ENCODE peak calls at places on chromosomes 6 and 20, in four cellular contexts. One of them, this sample, is unnamed. For H3K36me3, the result is how much of the 10 kb centered on the place peaks cover.

GRCh38 chr20:19211661-19212523 is 550 bp upstream of the SLC24A3 start:
- DNase-seq in pancreas: no peak
- DNase-seq in keratinocyte: no peak
- DNase-seq in uterus: peak
- DNase-seq in this sample: no peak

GRCh38 chr20:52490715-52491430 is 299.3 kb upstream of the ZFP64 start:
- DNase-seq in uterus: no peak
- DNase-seq in pancreas: no peak
- DNase-seq in keratinocyte: peak
- DNase-seq in this sample: no peak

GRCh38 chr20:22582960-22583772 is 1.2 kb downstream of the FOXA2 start:
- DNase-seq in keratinocyte: no peak
- DNase-seq in pancreas: peak
- DNase-seq in uterus: no peak
- DNase-seq in this sample: no peak

GRCh38 chr20:21096321-21097043 is 9.7 kb downstream of the LINC00237 start:
- DNase-seq in keratinocyte: no peak
- DNase-seq in pancreas: no peak
- DNase-seq in uterus: no peak
- DNase-seq in this sample: no peak

GRCh38 chr20:25984933-25985332 is 288.3 kb upstream of the ZNF337 start:
- DNase-seq in keratinocyte: no peak
- DNase-seq in pancreas: peak
- DNase-seq in uterus: peak
- DNase-seq in this sample: peak

GRCh38 chr6:135534773-135535380 is 37.3 kb upstream of the AHI1 start:
- DNase-seq in keratinocyte: no peak
- DNase-seq in pancreas: no peak
- DNase-seq in uterus: no peak
- DNase-seq in this sample: no peak

GRCh38 chr20:45372646-45373352 is 5.3 kb downstream of the TP53TG5 start:
- DNase-seq in uterus: peak
- DNase-seq in keratinocyte: no peak
- DNase-seq in pancreas: no peak
- DNase-seq in this sample: no peak

GRCh38 chr6:89022747-89023289 is 57.7 kb upstream of the PNRC1 start:
- DNase-seq in pancreas: no peak
- DNase-seq in keratinocyte: no peak
- DNase-seq in uterus: no peak
- DNase-seq in this sample: no peak

GRCh38 chr6:20038805-20039204 is 173.5 kb downstream of the MBOAT1 start:
- DNase-seq in keratinocyte: no peak
- DNase-seq in uterus: no peak
- DNase-seq in pancreas: peak
- DNase-seq in this sample: no peak

GRCh38 chr6:151148111-151148510 is 91.7 kb upstream of the AKAP12 start:
- DNase-seq in uterus: no peak
- DNase-seq in pancreas: no peak
- DNase-seq in keratinocyte: no peak
- DNase-seq in this sample: no peak

DNA sequence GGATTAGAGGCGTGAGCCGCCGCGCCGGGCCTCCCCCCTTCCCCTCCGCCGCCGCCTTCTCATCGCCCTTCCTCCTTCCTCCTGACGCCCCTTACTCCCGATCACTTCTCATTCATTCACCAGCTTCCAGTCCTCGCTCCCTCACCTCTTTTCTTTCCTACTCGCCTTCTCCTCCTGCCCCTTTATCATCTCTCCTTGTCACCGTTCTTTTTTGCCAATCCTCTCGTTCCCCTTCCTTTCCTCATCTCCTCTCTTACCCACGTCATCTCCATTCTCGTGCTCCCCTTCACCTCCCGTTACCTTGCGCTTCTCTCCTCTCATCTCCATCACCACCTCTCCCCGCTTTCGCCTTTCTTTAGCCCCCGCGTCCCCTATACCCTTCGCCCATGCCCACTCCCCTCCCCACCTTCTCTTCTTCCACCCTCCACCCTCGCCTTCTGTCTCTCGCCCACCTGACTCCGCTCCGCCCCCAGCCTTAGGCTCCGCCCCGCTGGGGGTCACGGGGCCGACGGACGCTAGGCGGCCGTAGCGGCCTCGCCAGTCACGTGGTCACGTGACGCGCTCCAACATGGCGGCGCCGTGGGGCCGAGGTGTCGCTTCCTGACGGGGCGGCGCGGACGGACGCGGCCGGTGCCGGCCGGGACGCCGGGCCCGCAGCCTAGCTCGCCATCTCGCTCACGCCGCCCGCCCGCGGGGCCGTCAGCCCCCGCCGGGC is at the start of gene ARFGEF2:
- DNase-seq in keratinocyte: no peak
- DNase-seq in pancreas: peak
- DNase-seq in uterus: peak
- DNase-seq in this sample: peak
- TF ChIP-seq CTCF in keratinocyte: no peak
- TF ChIP-seq CTCF in pancreas: no peak
- TF ChIP-seq CTCF in uterus: peak
- TF ChIP-seq CTCF in this sample: peak

GRCh38 chr20:34546751-34547181 is 11.8 kb upstream of the MAP1LC3A start:
- DNase-seq in uterus: no peak
- DNase-seq in keratinocyte: no peak
- DNase-seq in pancreas: no peak
- DNase-seq in this sample: no peak

GRCh38 chr20:34547844-34548613 is 10.5 kb upstream of the MAP1LC3A start:
- DNase-seq in keratinocyte: no peak
- DNase-seq in uterus: no peak
- DNase-seq in pancreas: no peak
- DNase-seq in this sample: no peak

GRCh38 chr20:34552569-34552968 is 5.9 kb upstream of the MAP1LC3A start:
- DNase-seq in keratinocyte: no peak
- DNase-seq in pancreas: no peak
- DNase-seq in uterus: no peak
- DNase-seq in this sample: no peak

GRCh38 chr20:34549929-34550305 is 8.6 kb upstream of the MAP1LC3A start:
- DNase-seq in keratinocyte: no peak
- DNase-seq in uterus: no peak
- DNase-seq in pancreas: no peak
- DNase-seq in this sample: no peak

GRCh38 chr20:34549291-34549928 is 9.1 kb upstream of the MAP1LC3A start:
- DNase-seq in pancreas: peak
- DNase-seq in keratinocyte: no peak
- DNase-seq in uterus: no peak
- DNase-seq in this sample: no peak
- H3K4me3 ChIP-seq in pancreas: no peak
- H3K4me3 ChIP-seq in keratinocyte: no peak
- H3K4me3 ChIP-seq in uterus: no peak
- H3K4me3 ChIP-seq in this sample: no peak

GRCh38 chr6:35635601-35636597 is 52.8 kb downstream of the FKBP5 start:
- DNase-seq in keratinocyte: no peak
- DNase-seq in pancreas: no peak
- DNase-seq in uterus: no peak
- DNase-seq in this sample: no peak

GRCh38 chr6:35634316-35634715 is 54.4 kb downstream of the FKBP5 start:
- DNase-seq in keratinocyte: no peak
- DNase-seq in uterus: no peak
- DNase-seq in pancreas: peak
- DNase-seq in this sample: no peak

GRCh38 chr6:35629876-35630378 is 58.8 kb downstream of the FKBP5 start:
- DNase-seq in keratinocyte: no peak
- DNase-seq in pancreas: no peak
- DNase-seq in uterus: no peak
- DNase-seq in this sample: no peak

GRCh38 chr6:35637911-35638310 is 50.8 kb downstream of the FKBP5 start:
- DNase-seq in keratinocyte: no peak
- DNase-seq in pancreas: no peak
- DNase-seq in uterus: no peak
- DNase-seq in this sample: no peak

GRCh38 chr6:35633579-35634089 is 55.1 kb downstream of the FKBP5 start:
- DNase-seq in uterus: no peak
- DNase-seq in pancreas: no peak
- DNase-seq in keratinocyte: no peak
- DNase-seq in this sample: no peak
- H3K36me3 ChIP-seq in uterus: under half
- H3K36me3 ChIP-seq in pancreas: under half
- H3K36me3 ChIP-seq in keratinocyte: under half
- H3K36me3 ChIP-seq in this sample: under half

GRCh38 chr6:138107752-138108592 is 753 bp upstream of the PERP start:
- DNase-seq in keratinocyte: no peak
- DNase-seq in pancreas: peak
- DNase-seq in uterus: no peak
- DNase-seq in this sample: no peak

GRCh38 chr6:138105446-138105845 is 1.8 kb downstream of the PERP start:
- DNase-seq in pancreas: no peak
- DNase-seq in keratinocyte: no peak
- DNase-seq in uterus: no peak
- DNase-seq in this sample: no peak

GRCh38 chr6:138106665-138107077 is 548 bp downstream of the PERP start:
- DNase-seq in keratinocyte: no peak
- DNase-seq in uterus: no peak
- DNase-seq in pancreas: no peak
- DNase-seq in this sample: no peak

GRCh38 chr6:138105880-138106664 is 1.1 kb downstream of the PERP start:
- DNase-seq in keratinocyte: no peak
- DNase-seq in pancreas: no peak
- DNase-seq in uterus: no peak
- DNase-seq in this sample: no peak

DNA sequence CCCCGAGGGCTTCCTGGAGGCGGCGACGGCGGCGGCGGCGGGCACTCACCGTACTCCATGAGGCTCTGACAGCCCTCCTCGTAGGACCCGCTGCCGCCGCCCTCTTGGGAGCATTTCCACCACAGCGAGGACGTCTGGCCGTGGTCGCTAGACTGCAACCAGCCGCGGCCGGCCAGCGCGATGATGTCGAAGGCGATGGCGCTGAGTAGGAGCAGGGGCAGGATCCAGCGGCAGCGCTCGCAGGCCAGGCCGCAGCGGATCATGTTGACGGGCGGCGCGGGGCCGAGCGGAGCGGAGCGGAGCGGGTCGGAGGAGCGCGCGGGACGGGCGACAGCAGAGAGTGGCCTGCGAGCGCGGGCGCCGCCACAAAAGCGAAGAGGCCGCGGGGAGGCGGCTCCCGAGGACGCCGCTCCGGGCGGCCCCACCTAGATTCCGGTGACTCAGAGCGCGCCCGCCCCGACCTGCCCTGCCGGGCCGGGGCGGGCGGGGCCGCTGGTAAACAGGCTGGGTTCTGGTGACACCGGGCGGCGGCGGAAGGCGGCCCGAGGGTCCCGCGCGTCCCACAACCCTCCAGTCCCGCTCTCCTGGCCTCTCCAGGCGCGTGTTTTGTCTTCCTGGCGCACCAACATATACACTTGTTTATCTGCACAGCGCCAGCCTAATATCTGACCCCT is at the start of gene PERP:
- DNase-seq in uterus: peak
- DNase-seq in keratinocyte: no peak
- DNase-seq in pancreas: peak
- DNase-seq in this sample: peak
- TF ChIP-seq CTCF in uterus: no peak
- TF ChIP-seq CTCF in keratinocyte: no peak
- TF ChIP-seq CTCF in pancreas: no peak
- TF ChIP-seq CTCF in this sample: no peak